ENCODE peak calls at places on chromosomes 16 and 17, in nine cellular contexts. G, O, A, R, J, T, W, Y and V are unnamed samples.

GRCh38 chr17:29582767-29583166 is 6.7 kb downstream of the GIT1 start:
- DNase-seq in G (no peak), O (peak; percentile 73), A (no peak), R (no peak), J (no peak), T (no peak), W (no peak), Y (no peak), V (no peak)

GRCh38 chr17:43905985-43906852 is 1.1 kb downstream of the MPP2 start:
- DNase-seq in G (peak; percentile 84), O (peak; percentile 82), A (no peak), R (peak; percentile 54), J (peak; percentile 32), T (no peak), W (peak; percentile 20), Y (no peak), V (no peak)

GRCh38 chr16:47132310-47132709 is 11.4 kb downstream of the NETO2 start:
- DNase-seq in G (no peak), O (no peak), A (no peak), R (no peak), J (no peak), T (no peak), W (no peak), Y (no peak), V (no peak)

GRCh38 chr17:31739300-31739699 is 119.7 kb downstream of the COPRS start:
- DNase-seq in G (no peak), O (no peak), A (peak; percentile 71), R (peak; percentile 54), J (no peak), T (no peak), W (no peak), Y (no peak), V (peak; percentile 53)

GRCh38 chr16:88655053-88655732 is 4.3 kb upstream of the CYBA start:
- DNase-seq in G (no peak), O (no peak), A (no peak), R (no peak), J (no peak), T (no peak), W (no peak), Y (no peak), V (no peak)

GRCh38 chr17:59620518-59621259 is 994 bp downstream of the CLTC start:
- DNase-seq in G (peak; percentile 77), O (no peak), A (peak; percentile 24), R (no peak), J (peak; percentile 24), T (peak; percentile 8), W (no peak), Y (no peak), V (peak; percentile 22)

GRCh38 chr17:5759501-5759925 is 175.2 kb upstream of the NLRP1 start:
- DNase-seq in G (no peak), O (no peak), A (no peak), R (peak; percentile 41), J (no peak), T (no peak), W (no peak), Y (no peak), V (peak; percentile 86)

GRCh38 chr17:19742495-19742894 is 5.6 kb downstream of the ALDH3A1 start:
- DNase-seq in G (no peak), O (no peak), A (no peak), R (no peak), J (no peak), T (no peak), W (no peak), Y (no peak), V (no peak)

GRCh38 chr16:71564377-71564967 is 12.4 kb downstream of the TAT start:
- DNase-seq in G (no peak), O (no peak), A (no peak), R (peak; percentile 63), J (no peak), T (peak; percentile 28), W (no peak), Y (no peak), V (no peak)

GRCh38 chr17:83194761-83195329 is 115.4 kb downstream of the METRNL start:
- DNase-seq in G (no peak), O (no peak), A (no peak), R (no peak), J (peak; percentile 1), T (no peak), W (no peak), Y (no peak), V (no peak)

GRCh38 chr17:56653877-56654276 is 60.4 kb downstream of the NOG start:
- DNase-seq in G (no peak), O (no peak), A (peak; percentile 65), R (peak; percentile 13), J (no peak), T (no peak), W (peak; percentile 46), Y (no peak), V (peak; percentile 67)

GRCh38 chr17:36183001-36183810 is 6.8 kb upstream of the TBC1D3B start:
- DNase-seq in G (no peak), O (no peak), A (peak; percentile 53), R (no peak), J (no peak), T (no peak), W (no peak), Y (peak; percentile 28), V (peak; percentile 27)

GRCh38 chr16:89506791-89507191 is 1.4 kb upstream of the SPG7 start:
- DNase-seq in G (no peak), O (no peak), A (no peak), R (no peak), J (no peak), T (no peak), W (no peak), Y (no peak), V (no peak)

GRCh38 chr16:17261197-17261858 is 209.4 kb downstream of the XYLT1 start:
- DNase-seq in G (no peak), O (no peak), A (no peak), R (no peak), J (no peak), T (no peak), W (no peak), Y (no peak), V (no peak)

GRCh38 chr16:8893426-8893825 is 11.3 kb downstream of the LITAFD start:
- DNase-seq in G (no peak), O (no peak), A (no peak), R (no peak), J (no peak), T (no peak), W (no peak), Y (no peak), V (no peak)

GRCh38 chr17:13593021-13593751 is 8.5 kb downstream of the HS3ST3A1 start:
- DNase-seq in G (no peak), O (no peak), A (no peak), R (no peak), J (no peak), T (no peak), W (no peak), Y (no peak), V (no peak)

GRCh38 chr17:7745748-7746470 is 28.4 kb downstream of the DNAH2 start:
- DNase-seq in G (no peak), O (no peak), A (peak; percentile 86), R (no peak), J (no peak), T (no peak), W (no peak), Y (no peak), V (peak; percentile 79)

GRCh38 chr17:343211-343610 is 9.4 kb downstream of the RPH3AL start:
- DNase-seq in G (no peak), O (no peak), A (no peak), R (no peak), J (no peak), T (peak; percentile 6), W (no peak), Y (no peak), V (no peak)

GRCh38 chr16:56193951-56194726 is 2.9 kb downstream of the GNAO1 start:
- DNase-seq in G (no peak), O (peak; percentile 82), A (peak; percentile 18), R (peak; percentile 61), J (peak; percentile 28), T (peak; percentile 88), W (peak; percentile 4), Y (peak; percentile 55), V (peak; percentile 12)

GRCh38 chr17:42743595-42744282 is 1.1 kb downstream of the EZH1 start:
- DNase-seq in G (no peak), O (no peak), A (no peak), R (peak; percentile 25), J (no peak), T (no peak), W (no peak), Y (peak; percentile 36), V (no peak)

GRCh38 chr16:77700846-77701245 is 21.5 kb upstream of the NUDT7 start:
- DNase-seq in G (no peak), O (no peak), A (no peak), R (no peak), J (no peak), T (no peak), W (no peak), Y (no peak), V (no peak)

GRCh38 chr16:31411024-31411845 is 16.9 kb downstream of the COX6A2 start:
- DNase-seq in G (no peak), O (no peak), A (no peak), R (no peak), J (no peak), T (no peak), W (no peak), Y (no peak), V (no peak)

GRCh38 chr16:66608241-66609138 is 4.0 kb downstream of the CMTM3 start:
- DNase-seq in G (peak; percentile 88), O (peak; percentile 82), A (peak; percentile 79), R (peak; percentile 75), J (peak; percentile 73), T (peak; percentile 11), W (peak; percentile 68), Y (peak; percentile 13), V (peak; percentile 77)

GRCh38 chr17:3693829-3694231 is 2.1 kb downstream of the P2RX5 start:
- DNase-seq in G (no peak), O (no peak), A (no peak), R (no peak), J (no peak), T (no peak), W (no peak), Y (no peak), V (no peak)

GRCh38 chr17:57048096-57048495 is 37.0 kb upstream of the AKAP1 start:
- DNase-seq in G (no peak), O (no peak), A (no peak), R (no peak), J (no peak), T (no peak), W (no peak), Y (no peak), V (peak; percentile 60)

GRCh38 chr16:59611556-59611955 is 877.4 kb upstream of the GOT2 start:
- DNase-seq in G (no peak), O (no peak), A (no peak), R (no peak), J (no peak), T (no peak), W (no peak), Y (no peak), V (no peak)

GRCh38 chr16:12340151-12340733 is 363.7 kb downstream of the SNX29 start:
- DNase-seq in G (no peak), O (no peak), A (peak; percentile 80), R (peak; percentile 75), J (no peak), T (peak; percentile 42), W (no peak), Y (peak; percentile 42), V (peak; percentile 36)

GRCh38 chr16:30659507-30660423 is 1.5 kb downstream of the FBRS start:
- DNase-seq in G (no peak), O (no peak), A (no peak), R (no peak), J (no peak), T (no peak), W (peak; percentile 24), Y (no peak), V (peak; percentile 15)

GRCh38 chr17:29588561-29589411 is 662 bp downstream of the GIT1 start:
- DNase-seq in G (no peak), O (no peak), A (peak; percentile 29), R (peak; percentile 10), J (no peak), T (no peak), W (no peak), Y (peak; percentile 40), V (no peak)

GRCh38 chr17:70110443-70110880 is 35.4 kb downstream of the KCNJ16 start:
- DNase-seq in G (no peak), O (no peak), A (no peak), R (peak; percentile 94), J (no peak), T (no peak), W (no peak), Y (no peak), V (peak; percentile 30)

GRCh38 chr16:23282508-23282907 is 19.6 kb upstream of the SCNN1B start:
- DNase-seq in G (no peak), O (no peak), A (no peak), R (no peak), J (no peak), T (no peak), W (no peak), Y (no peak), V (peak; percentile 37)